ENCODE peak calls at places on chromosomes 6 and 20, in five cellular contexts. X is transverse colon, S is prostate gland, O is stomach, B is GM12878. T is an unnamed sample.

GRCh38 chr6:170210651-170211403 is 80.1 kb downstream of the DLL1 start:
- DNase-seq in O (peak), B (no peak), S (no peak), X (no peak), T (no peak)

GRCh38 chr6:97440590-97441176 is 157.7 kb upstream of the MMS22L start:
- DNase-seq in X (no peak), O (no peak), B (no peak), S (no peak), T (no peak)

GRCh38 chr6:15621203-15622044 is 41.4 kb downstream of the DTNBP1 start:
- DNase-seq in O (peak), S (no peak), B (peak), X (peak), T (peak)

GRCh38 chr6:33375143-33375649 is 16.4 kb upstream of the KIFC1 start:
- DNase-seq in O (peak), B (no peak), S (peak), X (peak), T (no peak)

GRCh38 chr6:36244641-36245280 is 25.1 kb upstream of the PNPLA1 start:
- DNase-seq in B (no peak), S (no peak), X (no peak), O (no peak), T (no peak)

GRCh38 chr20:9514461-9515210 is at the start of gene LAMP5:
- DNase-seq in S (no peak), X (no peak), O (no peak), B (no peak), T (no peak)

GRCh38 chr6:37354526-37355384 is 972 bp downstream of the RNF8 start:
- DNase-seq in B (no peak), O (peak), S (peak), X (peak), T (peak)

GRCh38 chr20:63313349-63314014 is 20.5 kb downstream of the COL20A1 start:
- DNase-seq in X (no peak), B (no peak), S (no peak), O (no peak), T (peak)

GRCh38 chr6:53938810-53939209 is 144.0 kb downstream of the LRRC1 start:
- DNase-seq in O (no peak), B (no peak), X (no peak), S (no peak), T (no peak)

GRCh38 chr6:46848684-46849360 is 55.6 kb downstream of the MEP1A start:
- DNase-seq in S (peak), B (no peak), O (peak), X (peak), T (peak)

GRCh38 chr6:137973201-137973600 is 106.1 kb downstream of the TNFAIP3 start:
- DNase-seq in O (no peak), X (no peak), S (no peak), B (no peak), T (no peak)

DNA sequence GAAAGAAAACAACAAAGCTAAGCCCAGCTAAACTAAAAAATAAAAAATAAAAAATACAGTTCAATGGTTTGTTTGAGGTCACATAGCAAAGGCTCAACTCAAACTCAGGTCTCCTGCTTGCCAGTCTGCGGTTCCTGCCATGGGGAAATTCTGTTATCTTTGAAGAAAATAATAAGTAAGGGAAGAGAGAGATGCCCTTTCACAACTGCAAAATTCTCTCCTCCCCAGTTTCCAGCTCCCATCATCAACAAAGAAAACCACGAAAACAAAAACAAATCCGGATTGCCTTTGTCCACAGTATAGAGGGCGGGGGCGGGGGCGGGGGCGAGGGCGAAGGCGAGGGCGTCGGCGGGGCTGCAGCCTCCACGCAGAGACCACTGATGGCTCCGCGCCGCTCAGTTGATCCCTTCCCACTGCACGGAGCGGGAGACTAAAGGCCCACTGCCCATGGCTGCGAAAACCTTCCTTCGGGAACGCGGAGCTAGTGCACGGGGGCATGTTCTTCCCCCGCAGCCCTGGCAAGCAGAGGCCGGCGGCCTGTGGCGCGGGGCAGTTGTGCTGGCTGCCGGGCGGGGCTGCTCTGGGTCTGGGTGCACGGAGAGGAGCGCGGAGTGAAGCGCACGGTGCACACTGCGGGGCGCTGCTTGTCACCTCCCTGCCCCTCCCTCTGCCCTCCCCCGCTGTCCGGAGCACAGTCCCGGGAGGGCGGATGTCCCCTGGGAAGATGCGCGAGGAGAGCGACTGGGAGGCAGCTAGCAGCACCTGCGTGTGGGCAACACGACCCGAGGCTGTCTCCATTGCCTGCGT is 54.2 kb upstream of the TPD52L1 start:
- DNase-seq in S (peak), B (no peak), X (peak), O (peak), T (peak)
- TF ChIP-seq POLR2A in S (no peak), B (no peak), X (no peak), O (no peak), T (no peak)

GRCh38 chr20:38962898-38963484 is 847 bp downstream of the DHX35 start:
- DNase-seq in O (no peak), X (no peak), B (no peak), S (no peak), T (no peak)
- TF ChIP-seq POLR2AphosphoS5 in O (no peak), X (no peak), B (no peak), S (no peak), T (no peak)

DNA sequence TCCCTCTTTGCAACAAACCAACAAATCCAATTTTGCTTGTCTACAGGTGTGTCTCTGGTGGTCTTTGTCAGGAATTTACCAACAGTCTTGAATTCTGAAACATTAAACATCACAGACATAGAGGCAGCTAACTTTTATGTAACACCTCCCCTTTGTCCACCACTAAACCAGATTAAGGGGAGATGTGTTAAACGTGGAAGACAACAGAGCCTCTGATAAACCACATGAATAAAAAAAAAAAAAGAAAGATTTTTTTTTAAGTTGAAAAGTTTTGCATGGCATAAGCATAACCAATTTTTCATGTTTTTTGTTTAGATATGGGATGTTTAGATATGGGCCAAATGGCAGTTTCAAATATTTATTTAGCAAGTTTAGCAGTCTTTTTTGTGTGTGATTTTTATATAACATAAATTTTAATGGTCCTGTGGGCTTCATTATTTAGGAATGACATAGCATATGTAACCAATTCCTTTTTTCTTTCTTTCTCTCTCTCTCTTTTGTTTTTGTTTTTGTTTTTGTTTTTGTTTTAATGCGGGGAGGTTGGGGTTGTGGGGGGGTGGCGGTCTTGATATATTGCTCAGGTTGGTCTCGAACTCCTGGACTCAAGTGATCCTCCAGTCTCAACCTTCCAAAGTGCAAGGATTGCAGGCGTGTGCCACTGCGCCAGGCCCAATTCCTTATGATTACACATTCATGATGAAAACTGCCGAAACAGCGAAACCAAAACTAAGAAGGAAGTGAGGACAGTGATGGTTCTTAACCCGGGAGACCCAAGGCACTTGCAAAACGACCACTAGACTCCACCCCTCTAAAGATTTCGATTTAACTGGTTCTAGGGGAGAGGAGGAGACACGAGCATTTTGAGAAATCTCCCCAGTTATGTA is 60.5 kb upstream of the BTN3A2 start:
- DNase-seq in S (no peak), X (peak), O (no peak), B (no peak), T (no peak)
- H3K27ac ChIP-seq in S (peak), X (peak), O (peak), B (peak), T (peak)

DNA sequence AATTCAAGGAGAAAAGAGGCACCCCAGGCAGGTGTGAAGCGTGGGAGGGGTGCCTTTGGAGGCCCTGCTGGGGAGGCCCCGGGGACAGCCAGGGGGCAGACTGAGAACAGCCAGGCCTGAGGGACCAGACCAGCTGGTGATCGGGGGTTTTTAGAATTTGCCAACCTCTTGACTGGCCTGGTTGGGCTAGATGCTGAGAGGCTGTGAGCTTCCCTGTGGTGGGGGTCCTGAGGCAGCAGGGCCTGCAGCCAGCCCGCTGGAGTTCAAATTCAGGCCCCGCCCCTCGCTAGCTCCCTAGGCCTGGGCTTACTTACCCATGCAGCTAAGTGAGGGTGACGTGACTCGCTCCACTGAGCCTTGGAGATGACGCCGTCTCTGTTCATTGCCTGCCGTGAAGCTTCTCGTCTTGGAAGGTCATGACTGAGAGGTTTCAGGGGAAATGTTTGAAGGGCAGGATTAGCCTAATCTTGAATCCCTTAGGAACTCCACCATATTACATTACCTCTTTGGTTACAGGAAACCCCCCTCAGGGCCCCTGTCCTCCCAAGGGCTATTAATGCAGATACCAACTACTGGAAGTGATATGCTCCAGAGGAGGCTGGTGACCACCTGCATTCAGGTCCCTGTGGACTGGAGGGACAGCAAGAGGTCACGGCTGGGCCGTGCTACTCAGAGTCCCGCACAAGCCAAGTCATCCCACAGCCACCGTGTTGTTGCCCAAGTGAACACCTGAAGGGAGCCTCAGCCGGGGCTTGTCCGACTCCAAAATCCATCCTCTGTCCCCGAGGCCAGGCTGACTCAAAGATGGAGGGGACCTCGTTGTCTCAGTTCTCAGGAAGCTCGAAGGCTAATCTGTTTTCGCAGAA is 73.9 kb upstream of the DUSP22 start:
- DNase-seq in X (peak), O (no peak), S (no peak), B (peak), T (no peak)
- TF ChIP-seq POLR2A in X (no peak), O (no peak), S (no peak), B (peak), T (no peak)

DNA sequence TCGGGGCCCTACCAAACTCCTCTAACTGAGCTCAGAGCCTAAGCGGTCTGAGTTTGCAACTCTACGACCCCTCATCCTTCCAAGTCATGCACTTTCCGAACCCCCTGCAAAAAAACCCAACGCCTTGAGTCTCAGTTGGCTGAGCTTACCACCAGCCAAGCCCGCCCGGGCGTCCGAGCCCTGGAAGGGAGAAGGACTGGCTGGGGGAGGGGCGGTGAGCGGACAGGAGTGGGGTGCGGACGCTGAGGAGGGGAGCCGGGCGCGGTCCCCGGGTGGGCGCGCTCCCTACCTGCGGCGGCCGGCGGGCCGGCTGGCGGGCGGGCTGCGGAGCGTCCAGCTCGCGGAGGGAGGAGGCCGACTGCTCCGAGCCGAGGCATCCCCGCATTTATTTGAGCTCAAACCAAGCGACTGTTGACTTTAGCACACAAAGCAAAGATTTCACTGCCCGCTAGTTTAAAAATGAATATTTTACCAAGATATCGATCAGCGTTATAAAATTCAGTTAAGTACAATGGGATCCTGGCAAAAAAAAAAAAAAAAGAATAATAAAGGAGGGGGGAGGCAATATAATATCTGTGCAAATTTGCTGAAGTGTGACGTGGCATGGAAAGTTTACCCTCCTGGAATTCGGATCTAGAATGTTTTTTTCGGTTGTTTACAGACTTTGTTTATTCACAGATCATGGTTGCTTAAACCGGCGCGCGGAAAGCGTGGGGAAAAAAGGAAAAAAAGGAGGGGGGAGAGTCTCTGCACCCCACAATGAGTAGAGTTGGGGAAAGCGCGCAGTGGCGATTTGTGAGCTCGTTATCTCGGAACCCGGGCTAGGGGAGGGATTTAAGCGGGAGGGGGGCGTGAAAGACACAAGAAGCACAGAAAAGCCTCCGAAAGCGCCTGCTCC is 5.9 kb downstream of the FOXA2 start:
- DNase-seq in S (no peak), O (peak), B (no peak), X (peak), T (no peak)
- TF ChIP-seq POLR2AphosphoS5 in S (no peak), O (peak), B (no peak), X (no peak), T (no peak)

GRCh38 chr20:49908258-49908565 is 7.1 kb downstream of the SPATA2 start:
- DNase-seq in O (no peak), B (no peak), X (no peak), S (no peak), T (no peak)

GRCh38 chr20:49907405-49908257 is 7.7 kb downstream of the SPATA2 start:
- DNase-seq in O (no peak), B (no peak), X (no peak), S (no peak), T (no peak)

GRCh38 chr20:49909499-49910339 is 5.6 kb downstream of the SPATA2 start:
- DNase-seq in B (no peak), S (peak), O (no peak), X (peak), T (no peak)

GRCh38 chr20:49913399-49914047 is 1.8 kb downstream of the SPATA2 start:
- DNase-seq in O (no peak), B (no peak), X (no peak), S (no peak), T (no peak)

DNA sequence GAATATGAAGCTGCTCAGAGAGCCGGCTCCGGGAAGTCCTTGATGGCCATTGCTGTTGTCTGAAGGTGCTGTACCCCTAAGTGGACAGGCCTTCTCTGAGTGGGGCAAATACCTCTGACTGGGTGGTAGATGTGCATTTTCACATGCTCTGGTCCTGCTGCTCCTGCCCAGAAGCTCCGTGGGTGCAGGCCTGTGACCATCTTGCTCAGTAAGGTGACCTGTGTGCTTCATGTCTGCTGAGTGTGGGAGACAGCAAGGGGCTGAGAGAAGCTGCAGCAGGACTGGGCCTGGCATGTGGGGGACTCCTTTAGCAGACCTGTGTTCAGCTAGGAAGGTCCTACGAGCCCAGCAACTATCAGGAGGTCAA is 5.0 kb downstream of the SPATA2 start:
- DNase-seq in S (no peak), B (no peak), O (no peak), X (no peak), T (no peak)
- H3K27ac ChIP-seq in S (peak), B (no peak), O (peak), X (peak), T (peak)

DNA sequence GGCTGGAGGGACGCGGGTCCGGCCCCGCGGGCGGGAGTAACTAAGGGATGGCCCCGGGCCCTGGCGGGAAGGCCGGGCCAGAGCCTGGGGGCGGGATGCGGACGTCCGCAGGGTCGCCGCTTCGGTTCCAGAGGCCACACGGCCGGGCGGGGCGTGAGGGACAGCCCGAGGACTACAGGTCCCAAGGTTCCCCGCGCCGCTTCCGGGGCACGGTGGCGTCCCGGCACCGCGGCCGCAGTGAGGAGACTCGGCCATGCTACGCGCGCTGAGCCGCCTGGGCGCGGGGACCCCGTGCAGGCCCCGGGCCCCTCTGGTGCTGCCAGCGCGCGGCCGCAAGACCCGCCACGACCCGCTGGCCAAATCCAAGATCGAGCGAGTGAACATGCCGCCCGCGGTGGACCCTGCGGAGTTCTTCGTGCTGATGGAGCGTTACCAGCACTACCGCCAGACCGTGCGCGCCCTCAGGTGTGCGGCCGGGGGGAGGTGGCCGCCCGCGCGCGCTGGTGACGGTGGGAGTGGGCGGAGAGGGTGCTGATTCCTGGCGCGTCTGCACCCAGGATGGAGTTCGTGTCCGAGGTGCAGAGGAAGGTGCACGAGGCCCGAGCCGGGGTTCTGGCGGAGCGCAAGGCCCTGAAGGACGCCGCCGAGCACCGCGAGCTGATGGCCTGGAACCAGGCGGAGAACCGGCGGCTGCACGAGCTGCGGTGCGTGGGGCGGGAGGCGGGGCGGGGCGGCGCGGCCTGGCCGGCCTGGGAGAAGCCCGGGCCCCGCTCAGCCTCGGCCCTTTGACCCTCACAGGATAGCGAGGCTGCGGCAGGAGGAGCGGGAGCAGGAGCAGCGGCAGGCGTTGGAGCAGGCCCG is at the start of gene MRPS26:
- DNase-seq in O (peak), B (no peak), S (peak), X (peak), T (peak)
- TF ChIP-seq POLR2A in O (no peak), B (peak), S (peak), X (peak), T (no peak)

GRCh38 chr20:34083137-34083536 is 28.9 kb downstream of the EIF2S2 start:
- DNase-seq in X (peak), S (peak), B (no peak), O (peak), T (no peak)

GRCh38 chr20:34088305-34088870 is 23.7 kb downstream of the EIF2S2 start:
- DNase-seq in B (no peak), O (no peak), X (no peak), S (no peak), T (no peak)

GRCh38 chr20:34083781-34084180 is 28.3 kb downstream of the EIF2S2 start:
- DNase-seq in B (no peak), S (no peak), O (no peak), X (no peak), T (no peak)

GRCh38 chr20:34084227-34084923 is 27.7 kb downstream of the EIF2S2 start:
- DNase-seq in S (no peak), X (no peak), B (no peak), O (no peak), T (no peak)

DNA sequence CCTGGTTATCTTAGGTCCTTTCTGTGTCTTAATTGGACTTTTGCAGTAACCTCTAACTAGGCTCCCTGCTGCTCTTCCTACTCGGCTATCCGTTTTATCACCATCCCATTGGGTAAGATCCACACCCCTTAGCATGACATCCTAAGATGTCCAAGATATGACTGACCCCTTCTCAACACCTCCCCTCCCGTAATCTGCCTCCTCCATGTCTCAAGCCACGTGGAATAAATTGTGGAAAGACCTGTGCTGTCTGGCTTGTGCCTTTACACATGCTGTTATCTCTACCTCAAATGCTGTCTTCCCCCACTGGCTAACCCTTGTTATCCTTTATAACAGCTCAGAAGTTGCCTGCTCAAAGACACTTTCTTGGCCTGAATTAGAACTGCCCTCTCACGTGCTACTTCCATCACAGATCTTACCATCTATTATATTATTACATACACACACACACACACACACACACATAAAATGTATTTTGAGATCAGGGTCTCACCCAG is 26.5 kb downstream of the EIF2S2 start:
- DNase-seq in B (no peak), O (no peak), S (no peak), X (no peak), T (no peak)
- TF ChIP-seq POLR2AphosphoS5 in B (no peak), O (no peak), S (no peak), X (no peak), T (no peak)